ENCODE peak calls at places on chromosomes 2 and 18, in nine cellular contexts. B is neural progenitor cell; W is fibroblast of pulmonary artery; Z is ascending aorta; X is heart right ventricle; N is AG04450; H is effector memory CD4-positive, alpha-beta T cell; O is pancreas; F is iPS DF 6.9. K is an unnamed sample.

GRCh38 chr2:176614049-176614448 is 344.8 kb downstream of the MTX2 start:
- DNase-seq in W (peak), N (no peak), O (no peak), H (no peak), F (no peak), B (no peak), X (no peak), Z (no peak), K (no peak)

GRCh38 chr18:9814431-9814830 is 71.3 kb upstream of the TXNDC2 start:
- DNase-seq in B (no peak), F (no peak), O (no peak), H (no peak), N (peak), X (no peak), W (peak), Z (peak), K (peak)

GRCh38 chr2:100924520-100925451 is 77.3 kb upstream of the RPL31 start:
- DNase-seq in X (no peak), O (no peak), H (no peak), F (no peak), Z (peak), W (peak), N (peak), B (peak), K (peak)

GRCh38 chr2:224162122-224162521 is 123.0 kb upstream of the SERPINE2 start:
- DNase-seq in Z (no peak), H (no peak), O (no peak), F (no peak), X (no peak), N (peak), B (no peak), W (peak), K (no peak)

GRCh38 chr2:72629062-72629461 is 196.8 kb downstream of the EXOC6B start:
- DNase-seq in F (no peak), N (no peak), O (no peak), X (no peak), H (no peak), Z (no peak), B (no peak), W (no peak), K (no peak)

GRCh38 chr18:47260924-47261701 is 9.7 kb upstream of the SKOR2 start:
- DNase-seq in N (no peak), X (no peak), O (no peak), W (no peak), Z (no peak), F (no peak), H (no peak), B (peak), K (no peak)

GRCh38 chr18:77062518-77063003 is 70.0 kb downstream of the MBP start:
- DNase-seq in F (no peak), B (no peak), H (peak), O (no peak), Z (no peak), W (peak), N (peak), X (no peak), K (peak)

GRCh38 chr2:172791953-172792352 is 56.3 kb downstream of the RAPGEF4 start:
- DNase-seq in F (no peak), H (no peak), W (no peak), Z (no peak), N (no peak), X (no peak), B (no peak), O (no peak), K (no peak)

GRCh38 chr2:64348386-64349142 is 105.4 kb upstream of the LGALSL start:
- DNase-seq in W (peak), O (no peak), F (no peak), N (no peak), H (no peak), B (no peak), X (no peak), Z (no peak), K (no peak)

GRCh38 chr2:111157798-111158197 is 37.1 kb downstream of the BCL2L11 start:
- DNase-seq in O (no peak), Z (no peak), N (no peak), F (no peak), W (no peak), H (no peak), B (no peak), X (no peak), K (no peak)

GRCh38 chr2:22855761-22856184 is 529.2 kb upstream of the KLHL29 start:
- DNase-seq in W (no peak), N (no peak), F (no peak), O (no peak), Z (no peak), X (peak), B (no peak), H (no peak), K (no peak)

GRCh38 chr2:232506713-232507112 is 13.5 kb upstream of the PRSS56 start:
- DNase-seq in W (no peak), B (no peak), F (no peak), H (no peak), O (no peak), N (no peak), X (no peak), Z (no peak), K (no peak)

GRCh38 chr2:222568866-222569265 is 87.0 kb downstream of the FARSB start:
- DNase-seq in X (no peak), B (no peak), O (no peak), F (no peak), W (peak), H (no peak), Z (no peak), N (peak), K (peak)

GRCh38 chr18:36296591-36297418 is 708 bp upstream of the FHOD3 start:
- DNase-seq in O (peak), F (no peak), Z (peak), N (peak), X (peak), H (no peak), W (peak), B (peak), K (peak)

GRCh38 chr2:241680827-241681599 is 5.6 kb downstream of the DTYMK start:
- DNase-seq in B (no peak), O (no peak), W (peak), Z (no peak), X (no peak), N (peak), H (no peak), F (no peak), K (peak)

GRCh38 chr2:230226090-230226551 is 585 bp downstream of the SP140 start:
- DNase-seq in F (no peak), B (no peak), X (no peak), W (no peak), Z (no peak), H (no peak), O (no peak), N (no peak), K (no peak)

GRCh38 chr2:181466661-181467576 is 9.7 kb downstream of the ITGA4 start:
- DNase-seq in B (peak), Z (peak), N (peak), O (peak), X (peak), W (peak), H (peak), F (no peak), K (peak)

GRCh38 chr2:215712850-215713230 is 277.0 kb upstream of the FN1 start:
- DNase-seq in B (no peak), F (no peak), X (no peak), N (no peak), O (no peak), H (no peak), Z (no peak), W (no peak), K (no peak)

GRCh38 chr18:35956226-35956625 is 16.3 kb upstream of the RMP24 start:
- DNase-seq in N (no peak), H (no peak), W (no peak), B (no peak), Z (no peak), O (no peak), F (no peak), X (no peak), K (no peak)

GRCh38 chr2:112183327-112184025 is 45.3 kb downstream of the FBLN7 start:
- DNase-seq in F (no peak), W (no peak), Z (no peak), N (no peak), B (no peak), H (no peak), O (no peak), X (no peak), K (no peak)

GRCh38 chr2:26606847-26607190 is 34.3 kb downstream of the CIB4 start:
- DNase-seq in X (no peak), H (no peak), Z (no peak), N (no peak), O (no peak), W (no peak), F (no peak), B (no peak), K (no peak)

GRCh38 chr2:238527565-238527964 is 100.8 kb downstream of the ASB1 start:
- DNase-seq in N (no peak), Z (no peak), W (peak), O (no peak), X (no peak), F (no peak), H (no peak), B (peak), K (no peak)

GRCh38 chr2:33316314-33316713 is 160.1 kb upstream of the RASGRP3 start:
- DNase-seq in X (no peak), W (no peak), Z (no peak), B (no peak), F (no peak), N (no peak), O (no peak), H (no peak), K (no peak)

GRCh38 chr2:144938308-144938709 is 418.4 kb upstream of the ZEB2 start:
- DNase-seq in O (no peak), F (no peak), W (peak), Z (no peak), N (peak), H (no peak), X (no peak), B (no peak), K (peak)

DNA sequence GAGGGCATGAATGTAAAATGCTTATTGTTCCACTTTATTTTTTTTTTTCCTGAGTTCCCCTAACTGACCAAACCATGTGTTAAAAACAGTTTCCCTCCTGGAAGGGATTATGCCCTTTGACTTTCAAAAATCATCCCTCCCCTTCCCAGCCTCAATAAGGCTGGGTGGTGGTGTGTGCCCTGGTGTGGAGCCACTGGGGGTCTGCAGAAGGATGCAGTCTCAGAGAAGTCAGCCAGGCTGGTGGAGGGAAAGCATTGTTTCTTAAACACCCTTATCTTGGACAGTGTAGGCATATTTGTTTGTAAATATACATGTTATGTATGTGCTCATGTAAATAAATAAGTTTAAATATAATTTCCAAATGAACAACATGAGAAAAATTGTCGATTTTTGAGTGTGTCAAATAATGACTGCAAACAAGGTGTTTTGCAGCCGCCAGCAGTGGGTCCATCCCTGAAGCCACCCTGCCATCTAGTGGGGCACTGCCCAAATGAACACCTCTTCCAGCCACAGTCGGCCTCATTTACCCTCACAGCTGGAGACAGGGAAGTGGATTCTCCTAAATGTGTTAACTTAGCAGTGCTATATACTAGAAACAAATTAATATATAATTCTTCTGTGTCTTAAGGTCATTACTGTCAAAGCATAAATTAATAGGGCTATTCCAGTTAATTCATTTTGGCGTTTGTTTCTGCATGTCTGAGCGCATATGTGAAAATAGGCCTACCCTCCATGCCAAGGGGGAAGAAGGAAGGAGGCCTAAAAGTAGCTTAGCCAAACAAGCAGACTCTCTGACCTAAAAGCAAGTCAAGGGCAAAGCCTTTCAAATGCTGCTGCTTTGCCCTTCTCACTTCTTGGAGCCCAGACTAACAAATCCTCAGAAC is 209.6 kb upstream of the PIK3C3 start:
- DNase-seq in B (peak), F (no peak), N (no peak), W (peak), H (no peak), Z (no peak), X (peak), O (peak), K (peak)
- H3K4me3 ChIP-seq in B (peak), F (no peak), N (no peak), W (peak), H (no peak), Z (no peak), X (no peak), O (no peak), K (no peak)

GRCh38 chr2:188979119-188979729 is 5.1 kb downstream of the COL3A1 start:
- DNase-seq in H (no peak), Z (no peak), W (no peak), F (no peak), B (no peak), N (no peak), X (no peak), O (no peak), K (no peak)
- H3K4me3 ChIP-seq in H (no peak), Z (peak), W (peak), F (no peak), B (no peak), N (peak), X (no peak), O (no peak), K (no peak)

GRCh38 chr2:152100961-152101360 is 2.1 kb upstream of the CACNB4 start:
- DNase-seq in F (no peak), X (no peak), N (no peak), Z (no peak), B (no peak), H (no peak), O (no peak), W (no peak), K (no peak)

GRCh38 chr2:152098033-152098797 is 629 bp downstream of the CACNB4 start:
- DNase-seq in W (peak), X (peak), H (no peak), N (no peak), O (peak), Z (no peak), B (peak), F (no peak), K (no peak)

GRCh38 chr2:152097291-152098032 is 1.4 kb downstream of the CACNB4 start:
- DNase-seq in H (no peak), O (no peak), F (no peak), N (no peak), W (peak), B (peak), X (no peak), Z (no peak), K (no peak)

GRCh38 chr2:152098798-152099654 is at the start of gene CACNB4:
- DNase-seq in Z (peak), H (no peak), X (peak), F (no peak), B (peak), O (peak), W (peak), N (no peak), K (no peak)

GRCh38 chr2:152099655-152100050 is 809 bp upstream of the CACNB4 start:
- DNase-seq in F (no peak), N (no peak), W (no peak), H (no peak), Z (no peak), B (no peak), O (no peak), X (no peak), K (no peak)
- H3K4me3 ChIP-seq in F (peak), N (peak), W (no peak), H (no peak), Z (peak), B (peak), O (peak), X (peak), K (peak)

GRCh38 chr2:10120158-10120937 is 2.2 kb upstream of the RRM2 start:
- DNase-seq in W (peak), H (peak), F (peak), O (peak), N (peak), B (peak), Z (peak), X (peak), K (peak)

GRCh38 chr2:10122500-10123280 is at the start of gene RRM2:
- DNase-seq in O (peak), X (peak), F (peak), W (peak), H (peak), Z (peak), B (peak), N (peak), K (peak)

GRCh38 chr2:10120938-10121574 is 1.5 kb upstream of the RRM2 start:
- DNase-seq in W (peak), N (no peak), Z (peak), O (no peak), F (no peak), X (no peak), B (no peak), H (no peak), K (no peak)

GRCh38 chr2:10119027-10119325 is 3.6 kb upstream of the RRM2 start:
- DNase-seq in Z (no peak), O (no peak), F (no peak), B (no peak), N (no peak), X (no peak), W (no peak), H (no peak), K (no peak)

DNA sequence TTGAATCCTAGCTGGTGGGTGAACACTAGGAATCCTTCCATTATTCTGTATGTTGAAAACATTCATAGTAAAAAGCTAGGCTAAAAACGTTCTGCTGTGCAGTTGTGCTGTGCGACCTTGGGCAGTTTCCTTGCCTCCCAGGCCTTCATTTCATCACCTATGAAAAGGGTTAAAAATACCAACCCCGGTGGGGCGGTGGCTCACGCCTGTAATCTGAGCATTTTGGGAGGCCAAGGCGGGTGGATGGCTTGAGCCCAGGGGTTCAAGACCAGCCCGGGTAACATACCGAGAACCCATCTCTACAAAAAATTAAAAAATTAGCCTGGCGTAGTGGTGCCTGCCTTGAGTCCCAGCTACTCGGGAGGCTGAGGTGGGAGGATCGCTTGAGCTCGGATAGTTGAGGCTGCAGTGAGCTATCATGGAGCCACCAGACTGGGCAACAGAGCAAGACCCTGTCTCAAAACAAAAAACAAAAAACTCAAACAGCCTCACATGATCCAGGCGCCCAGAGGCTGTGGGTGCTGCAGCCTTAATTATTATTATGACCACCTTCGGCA is 2.9 kb upstream of the RRM2 start:
- DNase-seq in N (no peak), Z (no peak), H (no peak), B (no peak), W (no peak), O (no peak), F (no peak), X (no peak), K (no peak)
- H3K4me3 ChIP-seq in N (peak), Z (peak), H (peak), B (peak), W (peak), O (no peak), F (no peak), X (peak), K (peak)

GRCh38 chr18:67215686-67216085 is 300.8 kb downstream of the DSEL start:
- DNase-seq in B (no peak), W (no peak), O (no peak), N (no peak), Z (no peak), F (no peak), X (no peak), H (no peak), K (no peak)
- H3K4me3 ChIP-seq in B (no peak), W (no peak), O (no peak), N (no peak), Z (no peak), F (no peak), X (no peak), H (no peak), K (no peak)

K was measured in astrocyte of the cerebellum.